ENCODE peak calls at places on chromosomes 6 and 20, in six cellular contexts. X is H1, F is HepG2, S is HCT116, W is SK-N-SH, P is K562. C is an unnamed sample.

GRCh38 chr20:59574308-59574707 is 30.0 kb upstream of the PHACTR3 start:
- DNase-seq in X (no peak), F (no peak), S (no peak), W (peak), P (no peak), C (no peak)

GRCh38 chr6:165846123-165846966 is 183.3 kb upstream of the PDE10A start:
- DNase-seq in X (no peak), F (no peak), S (no peak), W (no peak), P (no peak), C (no peak)

GRCh38 chr6:52995913-52996685 is 1.0 kb upstream of the GSTA4 start:
- DNase-seq in X (peak), F (peak), S (peak), W (peak), P (no peak), C (peak)

GRCh38 chr6:168091381-168092264 is 12.6 kb upstream of the FRMD1 start:
- DNase-seq in X (no peak), F (no peak), S (no peak), W (no peak), P (no peak), C (no peak)

GRCh38 chr6:75486850-75487568 is 6.6 kb downstream of the FILIP1 start:
- DNase-seq in X (no peak), F (no peak), S (no peak), W (no peak), P (no peak), C (no peak)

GRCh38 chr6:30287139-30287538 is 39.6 kb upstream of the TRIM39 start:
- DNase-seq in X (no peak), F (no peak), S (no peak), W (no peak), P (no peak), C (no peak)

GRCh38 chr6:11161031-11161966 is 49.8 kb upstream of the ERVFRD-1 start:
- DNase-seq in X (no peak), F (peak), S (no peak), W (no peak), P (no peak), C (no peak)

GRCh38 chr6:141208101-141208500 is 924.6 kb upstream of the GJE1 start:
- DNase-seq in X (no peak), F (no peak), S (no peak), W (no peak), P (no peak), C (peak)

GRCh38 chr6:157108923-157109322 is 214.4 kb downstream of the TMEM242 start:
- DNase-seq in X (no peak), F (no peak), S (no peak), W (peak), P (no peak), C (no peak)

GRCh38 chr6:38528196-38528965 is 111.3 kb downstream of the BTBD9 start:
- DNase-seq in X (no peak), F (no peak), S (no peak), W (no peak), P (no peak), C (no peak)

GRCh38 chr6:138431276-138432062 is 27.4 kb downstream of the HEBP2 start:
- DNase-seq in X (no peak), F (no peak), S (no peak), W (no peak), P (no peak), C (no peak)

GRCh38 chr6:45513331-45513730 is 135.6 kb upstream of the SUPT3H start:
- DNase-seq in X (no peak), F (no peak), S (no peak), W (no peak), P (no peak), C (no peak)

GRCh38 chr6:90008908-90009501 is 114.7 kb downstream of the GJA10 start:
- DNase-seq in X (no peak), F (no peak), S (no peak), W (no peak), P (no peak), C (no peak)

GRCh38 chr20:54103762-54104600 is 33.6 kb upstream of the BCAS1 start:
- DNase-seq in X (no peak), F (peak), S (no peak), W (no peak), P (no peak), C (no peak)

GRCh38 chr6:152270301-152270925 is 366.7 kb downstream of the SYNE1 start:
- DNase-seq in X (no peak), F (no peak), S (no peak), W (no peak), P (no peak), C (no peak)

GRCh38 chr6:122530440-122531046 is 58.9 kb upstream of the SERINC1 start:
- DNase-seq in X (peak), F (peak), S (peak), W (peak), P (peak), C (peak)

GRCh38 chr20:6733965-6734364 is 33.5 kb upstream of the BMP2 start:
- DNase-seq in X (no peak), F (no peak), S (no peak), W (no peak), P (no peak), C (no peak)

GRCh38 chr20:6730929-6731328 is 36.6 kb upstream of the BMP2 start:
- DNase-seq in X (no peak), F (no peak), S (no peak), W (no peak), P (no peak), C (no peak)

GRCh38 chr20:6735913-6736845 is 31.3 kb upstream of the BMP2 start:
- DNase-seq in X (no peak), F (no peak), S (no peak), W (no peak), P (no peak), C (no peak)

GRCh38 chr20:6731951-6732580 is 35.4 kb upstream of the BMP2 start:
- DNase-seq in X (no peak), F (no peak), S (no peak), W (no peak), P (no peak), C (no peak)
- TF ChIP-seq JUND in X (no peak), F (no peak), S (no peak), W (no peak), P (no peak), C (no peak)

DNA sequence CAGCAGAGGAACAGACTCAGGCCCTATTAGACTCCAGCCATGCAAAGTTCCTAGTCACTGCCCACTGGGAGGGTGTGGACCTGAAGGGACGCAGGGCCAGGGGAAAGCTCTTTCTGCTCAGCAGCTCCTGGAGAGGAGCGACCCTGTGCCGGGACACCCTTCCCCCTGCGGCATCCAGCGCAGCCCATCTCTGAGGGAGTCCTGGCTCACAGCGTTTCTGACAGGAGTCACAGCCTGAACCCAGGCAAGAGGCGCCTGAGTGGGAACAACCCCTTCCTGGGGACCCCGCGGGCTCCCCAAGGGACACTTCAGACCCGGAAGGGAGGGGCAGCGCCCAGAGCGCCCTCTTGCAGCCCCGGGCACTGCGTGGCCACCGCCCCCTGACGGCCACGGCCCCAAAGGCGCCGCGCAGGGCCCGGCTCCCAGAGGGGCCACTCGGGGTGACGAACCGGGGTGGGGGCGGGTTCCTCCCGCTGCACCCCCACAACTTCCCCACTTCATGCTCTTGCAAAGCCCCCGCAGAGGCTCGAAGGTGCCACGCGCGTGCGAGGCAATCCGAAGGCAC is 853 bp downstream of the UCKL1 start:
- DNase-seq in X (no peak), F (peak), S (no peak), W (peak), P (peak), C (peak)
- TF ChIP-seq JUND in X (no peak), F (no peak), S (no peak), W (no peak), P (no peak), C (no peak)

GRCh38 chr6:72554203-72554564 is 67.7 kb upstream of the KCNQ5 start:
- DNase-seq in X (no peak), F (no peak), S (no peak), W (no peak), P (no peak), C (no peak)

GRCh38 chr6:72554761-72555221 is 67.1 kb upstream of the KCNQ5 start:
- DNase-seq in X (no peak), F (no peak), S (no peak), W (no peak), P (no peak), C (no peak)

GRCh38 chr6:72551470-72551869 is 70.4 kb upstream of the KCNQ5 start:
- DNase-seq in X (no peak), F (no peak), S (no peak), W (no peak), P (no peak), C (no peak)

GRCh38 chr6:72553531-72554202 is 68.2 kb upstream of the KCNQ5 start:
- DNase-seq in X (no peak), F (no peak), S (no peak), W (no peak), P (peak), C (no peak)

DNA sequence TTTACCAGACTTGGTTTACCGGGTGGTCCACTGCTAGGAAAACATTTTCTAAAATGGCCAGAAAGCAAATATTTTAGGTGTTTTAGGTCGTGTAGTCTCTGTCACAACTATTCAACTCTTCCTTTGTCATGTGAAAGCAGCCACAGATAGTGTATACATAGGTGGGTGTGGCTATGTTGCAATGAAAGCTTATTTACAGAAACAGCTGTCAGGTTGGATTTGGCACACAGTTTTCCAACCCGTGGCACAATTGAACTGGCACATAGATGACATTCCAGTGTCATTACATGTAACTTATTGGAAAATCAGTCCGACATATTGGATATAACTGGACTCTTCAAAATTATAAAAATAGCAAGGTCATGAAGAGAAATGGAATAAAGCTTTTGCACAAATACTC is 68.9 kb upstream of the KCNQ5 start:
- DNase-seq in X (no peak), F (no peak), S (no peak), W (no peak), P (peak), C (no peak)
- TF ChIP-seq JUND in X (no peak), F (no peak), S (no peak), W (peak), P (no peak), C (no peak)

DNA sequence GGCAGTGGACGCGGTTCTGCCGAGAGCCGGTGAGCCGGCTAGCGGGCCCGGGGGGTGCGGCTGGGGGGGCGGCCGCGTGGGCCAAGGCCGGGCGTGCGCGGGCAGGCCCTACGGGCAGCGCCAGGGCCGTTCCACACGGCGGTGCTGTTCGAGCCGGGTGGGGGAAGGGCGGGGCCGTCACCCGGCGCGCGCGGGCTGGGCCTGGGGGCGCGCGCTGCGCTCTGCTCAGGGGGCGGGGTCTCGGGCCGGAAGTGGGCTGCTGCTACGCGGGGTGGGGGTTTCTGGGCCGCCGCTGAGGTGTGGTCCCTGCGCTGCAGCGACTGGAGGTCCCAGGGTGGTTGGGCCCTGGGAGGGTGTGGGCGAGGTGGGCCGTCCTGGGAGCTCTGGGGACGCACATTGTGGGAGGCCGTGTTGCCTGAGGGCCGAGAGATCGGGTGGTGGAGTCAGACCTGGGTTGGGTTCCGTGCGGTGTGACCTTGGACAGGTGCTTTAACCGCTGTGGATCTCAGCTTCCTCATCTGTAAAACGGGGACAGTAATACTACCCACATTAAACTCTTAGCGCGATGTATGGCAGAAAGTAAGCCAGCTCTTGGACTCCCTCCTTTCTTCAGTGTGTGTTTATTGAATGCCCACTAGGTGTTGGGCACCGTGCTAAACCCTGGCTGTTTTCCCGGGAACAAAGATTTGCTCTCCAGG is 395 bp downstream of the MAPRE1 start:
- DNase-seq in X (no peak), F (peak), S (peak), W (peak), P (peak), C (peak)
- TF ChIP-seq JUND in X (no peak), F (peak), S (no peak), W (no peak), P (no peak), C (no peak)

GRCh38 chr6:119350202-119351004 is 842 bp upstream of the MAN1A1 start:
- DNase-seq in X (no peak), F (peak), S (peak), W (peak), P (peak), C (peak)
- TF ChIP-seq JUND in X (no peak), F (no peak), S (no peak), W (no peak), P (peak), C (no peak)

GRCh38 chr20:44450938-44451450 is 24.7 kb upstream of the TTPAL start:
- DNase-seq in X (no peak), F (peak), S (no peak), W (no peak), P (no peak), C (no peak)

GRCh38 chr20:44447827-44448419 is 27.8 kb upstream of the TTPAL start:
- DNase-seq in X (no peak), F (no peak), S (no peak), W (no peak), P (no peak), C (no peak)

GRCh38 chr20:44450279-44450937 is 25.3 kb upstream of the TTPAL start:
- DNase-seq in X (no peak), F (no peak), S (no peak), W (no peak), P (no peak), C (no peak)

GRCh38 chr20:44449864-44450263 is 25.8 kb upstream of the TTPAL start:
- DNase-seq in X (no peak), F (no peak), S (no peak), W (no peak), P (no peak), C (no peak)

DNA sequence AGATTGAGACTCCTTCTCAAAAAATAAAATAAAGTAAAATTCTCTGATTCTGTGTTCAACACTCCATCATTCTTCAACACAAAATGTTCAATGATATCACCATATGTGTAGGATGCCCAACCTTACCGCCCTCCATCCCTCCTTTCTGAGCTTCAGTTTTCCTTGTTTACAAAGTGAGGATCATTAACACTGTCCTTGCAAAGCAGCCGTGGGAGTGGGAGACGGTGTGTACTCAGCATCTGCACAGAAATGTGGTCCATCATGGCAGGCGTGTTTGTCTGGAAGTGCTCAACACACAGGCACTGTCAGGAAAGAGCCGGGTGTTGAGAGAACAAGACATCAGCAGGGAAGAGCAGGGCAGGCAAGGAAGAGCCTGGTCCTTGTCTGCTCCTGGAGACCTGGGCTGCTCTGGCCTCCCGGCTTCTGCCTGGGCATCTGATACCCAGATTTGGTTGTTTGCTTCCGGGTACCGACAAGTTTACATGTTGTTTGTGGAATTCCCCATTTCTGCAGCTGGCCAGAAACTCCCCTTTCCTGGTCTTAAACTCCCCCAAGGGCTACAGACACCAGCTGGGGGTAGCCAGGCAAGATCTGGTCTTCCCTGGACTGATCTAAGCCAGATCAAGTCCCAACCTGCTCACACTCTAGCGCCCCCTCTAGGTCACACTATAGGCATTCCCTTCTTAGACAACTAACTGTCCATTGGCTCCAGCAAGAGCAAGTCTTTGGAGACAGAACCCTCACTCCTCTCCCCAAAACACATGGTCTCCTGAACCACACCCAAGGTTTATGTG is 26.7 kb upstream of the TTPAL start:
- DNase-seq in X (peak), F (peak), S (peak), W (peak), P (peak), C (peak)
- TF ChIP-seq JUND in X (no peak), F (no peak), S (no peak), W (no peak), P (no peak), C (no peak)

GRCh38 chr6:24064106-24064505 is 61.9 kb upstream of the NRSN1 start:
- DNase-seq in X (no peak), F (peak), S (peak), W (peak), P (no peak), C (peak)
- TF ChIP-seq JUND in X (no peak), F (no peak), S (no peak), W (no peak), P (no peak), C (no peak)

DNA sequence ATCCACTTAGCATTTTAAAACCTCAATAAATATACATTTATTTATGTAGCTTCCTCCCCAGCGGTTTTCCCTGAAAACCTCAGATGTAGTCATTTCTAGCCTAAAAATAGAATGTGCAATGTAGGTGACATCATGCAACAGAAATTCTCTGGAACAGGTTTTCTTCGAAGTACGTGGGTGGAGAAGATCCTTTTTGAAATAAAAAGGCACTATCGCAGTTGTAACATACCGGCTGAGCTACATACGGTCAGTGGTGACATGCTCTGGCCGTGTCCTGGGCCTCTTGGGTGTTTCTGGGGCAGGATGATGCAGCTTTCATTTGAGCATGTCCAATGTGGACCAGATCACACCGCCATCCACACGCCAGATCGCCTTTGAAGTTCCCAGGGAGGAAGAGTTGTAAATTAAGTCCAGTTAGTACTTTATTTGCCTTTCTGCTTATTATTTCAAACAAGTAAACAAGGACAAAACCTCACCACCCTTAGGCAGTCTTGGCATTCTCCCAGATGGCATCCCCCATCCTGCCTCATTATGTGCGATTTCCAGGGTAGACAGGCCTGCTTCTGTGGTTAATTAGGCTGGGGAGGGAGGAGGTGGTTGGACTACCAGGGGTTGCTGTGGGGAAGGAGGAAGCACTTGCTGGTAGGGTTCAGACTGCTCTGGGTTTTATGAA is 109.5 kb upstream of the CLDN20 start:
- DNase-seq in X (no peak), F (peak), S (no peak), W (peak), P (peak), C (peak)
- TF ChIP-seq JUND in X (no peak), F (no peak), S (peak), W (peak), P (peak), C (no peak)

GRCh38 chr6:16694789-16695188 is 66.5 kb downstream of the ATXN1 start:
- DNase-seq in X (no peak), F (no peak), S (no peak), W (no peak), P (no peak), C (no peak)
- TF ChIP-seq JUND in X (no peak), F (no peak), S (no peak), W (no peak), P (no peak), C (no peak)

DNA sequence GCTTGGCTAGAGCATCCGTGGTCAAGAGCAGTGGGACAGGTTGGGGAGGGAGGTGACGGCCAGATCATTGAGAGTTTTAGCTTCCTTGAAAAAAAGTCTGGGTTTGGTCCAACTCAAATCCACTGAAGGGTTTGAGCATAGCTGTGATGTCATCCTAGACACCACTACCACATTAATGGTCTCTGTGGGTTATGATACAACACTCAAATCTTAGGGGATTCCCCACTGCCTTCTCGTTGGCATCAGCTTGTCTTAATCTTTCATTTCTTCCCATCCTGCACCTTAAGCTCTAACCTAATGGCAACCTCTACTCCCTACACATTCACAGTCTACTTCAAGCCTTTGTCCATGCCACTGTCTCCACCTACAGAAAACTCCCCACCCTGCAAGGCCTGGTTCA is 77.3 kb downstream of the BMP6 start:
- DNase-seq in X (no peak), F (no peak), S (no peak), W (no peak), P (no peak), C (no peak)
- TF ChIP-seq JUND in X (no peak), F (no peak), S (no peak), W (no peak), P (no peak), C (no peak)